ENCODE peak calls at places on chromosomes 3 and 15, in five cellular contexts. R, K, F, N and I are unnamed samples.

GRCh38 chr3:56282341-56282740 is 185.9 kb downstream of the ERC2 start:
- DNase-seq in N (no peak), K (no peak), R (no peak), F (no peak), I (no peak)

GRCh38 chr15:62165029-62165792 is at the start of gene C2CD4B:
- DNase-seq in F (no peak), K (peak), R (peak), N (no peak), I (no peak)

GRCh38 chr15:30953731-30954378 is 37.6 kb downstream of the MTMR10 start:
- DNase-seq in R (peak), K (peak), F (no peak), N (peak), I (no peak)

GRCh38 chr3:67655364-67656121 is 1.1 kb upstream of the SUCLG2 start:
- DNase-seq in F (no peak), N (no peak), R (peak), K (no peak), I (no peak)

GRCh38 chr15:69723404-69724097 is 270.9 kb downstream of the RPLP1 start:
- DNase-seq in F (no peak), K (no peak), R (no peak), N (no peak), I (no peak)

GRCh38 chr3:66442254-66443249 is 58.3 kb downstream of the LRIG1 start:
- DNase-seq in N (peak), R (peak), F (no peak), K (peak), I (no peak)

GRCh38 chr3:152554980-152555379 is 280.0 kb upstream of the P2RY1 start:
- DNase-seq in R (no peak), K (no peak), F (no peak), N (no peak), I (no peak)

GRCh38 chr3:13768453-13768852 is 111.4 kb downstream of the WNT7A start:
- DNase-seq in R (no peak), N (no peak), K (no peak), F (no peak), I (no peak)

GRCh38 chr15:45268135-45268534 is 16.1 kb downstream of the SLC28A2 start:
- DNase-seq in R (no peak), F (no peak), N (no peak), K (peak), I (no peak)

GRCh38 chr3:18657858-18658820 is 233.0 kb upstream of the SATB1 start:
- DNase-seq in N (no peak), F (no peak), R (no peak), K (no peak), I (no peak)

GRCh38 chr3:46565113-46565490 is 1.0 kb downstream of the LRRC2 start:
- DNase-seq in N (no peak), F (no peak), K (no peak), R (no peak), I (no peak)

GRCh38 chr3:52317601-52318000 is 1.5 kb downstream of the DNAH1 start:
- DNase-seq in N (no peak), F (peak), R (peak), K (peak), I (no peak)

GRCh38 chr15:52154896-52155865 is 36.0 kb downstream of the GNB5 start:
- DNase-seq in K (no peak), R (no peak), F (no peak), N (no peak), I (no peak)

GRCh38 chr15:80234883-80235282 is 17.1 kb downstream of the CTXND1 start:
- DNase-seq in F (no peak), R (peak), K (peak), N (peak), I (no peak)
- TF ChIP-seq CTCF in F (peak), R (peak), K (peak), N (peak), I (peak)

GRCh38 chr3:34072297-34072696 is 273.9 kb downstream of the PDCD6IP start:
- DNase-seq in F (no peak), R (no peak), N (no peak), K (no peak), I (no peak)
- TF ChIP-seq CTCF in F (no peak), R (no peak), N (no peak), K (no peak), I (no peak)

GRCh38 chr3:43445820-43446219 is 159.5 kb downstream of the SNRK start:
- DNase-seq in N (no peak), K (no peak), F (no peak), R (no peak), I (no peak)

GRCh38 chr3:43448098-43448497 is 161.8 kb downstream of the SNRK start:
- DNase-seq in N (no peak), F (no peak), K (no peak), R (no peak), I (no peak)

DNA sequence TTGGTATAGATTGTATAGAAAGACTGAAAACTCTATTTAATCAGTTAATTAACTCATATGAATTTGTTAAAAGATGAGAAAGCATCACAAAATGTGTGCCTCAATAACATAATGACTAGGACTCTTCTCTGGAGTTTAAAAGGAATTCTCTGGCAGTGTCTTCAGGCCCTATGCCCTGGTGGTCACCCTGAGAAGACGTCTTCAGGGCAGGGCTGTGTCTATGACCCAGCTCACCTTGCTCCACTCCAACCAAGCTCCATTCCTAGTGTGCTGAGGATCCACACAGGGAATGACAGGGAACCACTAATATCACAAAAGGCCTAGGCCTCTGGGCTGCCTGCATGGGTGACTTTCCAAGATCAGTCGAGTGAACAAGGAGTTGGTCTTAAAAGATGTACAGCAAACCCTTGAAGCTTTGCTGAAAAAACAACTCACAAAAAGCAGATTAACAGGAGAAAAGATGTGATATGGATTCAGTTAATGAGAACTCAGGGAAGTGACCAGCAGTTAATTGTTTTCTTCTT is 156.6 kb downstream of the SNRK start:
- DNase-seq in F (no peak), K (no peak), R (no peak), N (no peak), I (no peak)
- TF ChIP-seq CTCF in F (no peak), K (peak), R (no peak), N (no peak), I (no peak)

DNA sequence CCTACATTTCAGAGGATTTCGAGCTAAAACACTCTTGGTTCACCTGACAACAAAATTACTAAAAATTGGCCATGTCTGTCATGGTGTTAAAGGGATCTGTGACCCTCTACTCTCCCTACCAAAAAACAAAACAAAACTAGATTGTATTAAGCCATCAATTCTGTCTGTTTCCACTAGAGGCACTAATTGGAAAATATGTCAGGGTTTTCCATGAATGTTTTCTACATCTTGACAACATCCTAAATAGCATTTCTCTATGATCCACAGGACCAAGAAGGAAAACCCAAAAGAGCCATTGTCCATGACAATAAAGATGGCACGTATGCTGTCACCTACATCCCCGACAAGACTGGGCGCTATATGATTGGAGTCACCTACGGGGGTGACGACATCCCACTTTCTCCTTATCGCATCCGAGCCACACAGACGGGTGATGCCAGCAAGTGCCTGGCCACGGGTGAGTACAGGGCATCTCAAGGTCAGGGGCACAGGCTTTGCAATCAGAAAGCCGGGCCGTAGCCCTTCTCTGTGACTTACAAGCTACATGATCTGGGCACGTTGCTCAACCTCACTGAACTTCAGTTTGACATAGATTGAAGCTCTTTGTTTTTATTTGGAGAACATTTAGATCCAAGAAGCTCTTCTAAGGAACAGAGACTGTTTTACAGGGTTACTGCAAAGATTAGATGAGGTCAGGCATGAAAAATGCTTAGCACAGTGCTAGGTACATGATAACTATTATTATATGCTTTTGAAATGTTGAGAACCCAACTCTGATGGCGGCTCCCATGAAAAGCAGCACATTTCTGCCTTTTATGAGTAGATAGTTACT is 74.8 kb downstream of the DNASE1L3 start:
- DNase-seq in N (no peak), R (peak), K (no peak), F (no peak), I (no peak)
- TF ChIP-seq CTCF in N (no peak), R (peak), K (peak), F (peak), I (peak)